ENCODE peak calls at places on chromosome 2, in four cellular contexts. One of them, this sample, is unnamed.

GRCh38 chr2:24517247-24517646 is 26.2 kb downstream of the NCOA1 start:
- DNase-seq in Caki2: no peak
- DNase-seq in stimulated activated CD4-positive, alpha-beta T cell treated with anti-CD3 and anti-CD28 coated beads, TNF-alpha, amount 100 ng/mL, for 1 hour: no peak
- DNase-seq in HS-5: no peak
- DNase-seq in this sample: no peak

GRCh38 chr2:54411801-54412354 is 44.2 kb upstream of the SPTBN1 start:
- DNase-seq in Caki2: no peak
- DNase-seq in stimulated activated CD4-positive, alpha-beta T cell treated with anti-CD3 and anti-CD28 coated beads, TNF-alpha, amount 100 ng/mL, for 1 hour: no peak
- DNase-seq in HS-5: no peak
- DNase-seq in this sample: peak; percentile 39

GRCh38 chr2:37196320-37197195 is at the start of gene CEBPZOS:
- DNase-seq in Caki2: peak; percentile 81
- DNase-seq in stimulated activated CD4-positive, alpha-beta T cell treated with anti-CD3 and anti-CD28 coated beads, TNF-alpha, amount 100 ng/mL, for 1 hour: peak; percentile 84
- DNase-seq in HS-5: peak; percentile 56
- DNase-seq in this sample: peak; percentile 84

GRCh38 chr2:142020368-142020767 is 110.4 kb downstream of the LRP1B start:
- DNase-seq in Caki2: peak; percentile 39
- DNase-seq in stimulated activated CD4-positive, alpha-beta T cell treated with anti-CD3 and anti-CD28 coated beads, TNF-alpha, amount 100 ng/mL, for 1 hour: no peak
- DNase-seq in HS-5: no peak
- DNase-seq in this sample: no peak

GRCh38 chr2:42100696-42101585 is 53.1 kb downstream of the PKDCC start:
- DNase-seq in Caki2: no peak
- DNase-seq in stimulated activated CD4-positive, alpha-beta T cell treated with anti-CD3 and anti-CD28 coated beads, TNF-alpha, amount 100 ng/mL, for 1 hour: peak; percentile 32
- DNase-seq in HS-5: no peak
- DNase-seq in this sample: peak; percentile 77

GRCh38 chr2:191637182-191638078 is 40.5 kb upstream of the NABP1 start:
- DNase-seq in Caki2: peak; percentile 41
- DNase-seq in stimulated activated CD4-positive, alpha-beta T cell treated with anti-CD3 and anti-CD28 coated beads, TNF-alpha, amount 100 ng/mL, for 1 hour: no peak
- DNase-seq in HS-5: peak; percentile 61
- DNase-seq in this sample: peak; percentile 44

GRCh38 chr2:169509230-169509917 is at the start of gene KLHL41:
- DNase-seq in Caki2: no peak
- DNase-seq in stimulated activated CD4-positive, alpha-beta T cell treated with anti-CD3 and anti-CD28 coated beads, TNF-alpha, amount 100 ng/mL, for 1 hour: no peak
- DNase-seq in HS-5: no peak
- DNase-seq in this sample: peak; percentile 38

GRCh38 chr2:241558532-241559488 is at the start of gene BOK:
- DNase-seq in Caki2: peak; percentile 78
- DNase-seq in stimulated activated CD4-positive, alpha-beta T cell treated with anti-CD3 and anti-CD28 coated beads, TNF-alpha, amount 100 ng/mL, for 1 hour: no peak
- DNase-seq in HS-5: no peak
- DNase-seq in this sample: peak; percentile 82

GRCh38 chr2:71552861-71553301 is 99.5 kb downstream of the DYSF start:
- DNase-seq in Caki2: no peak
- DNase-seq in stimulated activated CD4-positive, alpha-beta T cell treated with anti-CD3 and anti-CD28 coated beads, TNF-alpha, amount 100 ng/mL, for 1 hour: no peak
- DNase-seq in HS-5: no peak
- DNase-seq in this sample: no peak

GRCh38 chr2:215059724-215060123 is 78.7 kb downstream of the ABCA12 start:
- DNase-seq in Caki2: no peak
- DNase-seq in stimulated activated CD4-positive, alpha-beta T cell treated with anti-CD3 and anti-CD28 coated beads, TNF-alpha, amount 100 ng/mL, for 1 hour: no peak
- DNase-seq in HS-5: peak; percentile 30
- DNase-seq in this sample: no peak